ENCODE peak calls at places on chromosomes 16 and 17, in four cellular contexts. J is trophoblast cell, O is thoracic aorta, S is spleen. T is an unnamed sample. For H3K36me3 and H3K4me1, the result is how much of the 10 kb centered on the place peaks cover.

GRCh38 chr17:82084373-82085030 is 13.5 kb downstream of the FASN start:
- DNase-seq in J (no peak), O (no peak), S (no peak), T (no peak)

GRCh38 chr17:57373071-57373470 is 116.7 kb downstream of the MSI2 start:
- DNase-seq in J (no peak), O (no peak), S (no peak), T (no peak)

GRCh38 chr17:68310141-68310540 is 18.8 kb downstream of the ARSG start:
- DNase-seq in J (no peak), O (no peak), S (no peak), T (no peak)

GRCh38 chr17:14775761-14776492 is 475.0 kb downstream of the HS3ST3B1 start:
- DNase-seq in J (no peak), O (no peak), S (no peak), T (no peak)

GRCh38 chr16:7914738-7915137 is 582.1 kb downstream of the RBFOX1 start:
- DNase-seq in J (no peak), O (no peak), S (no peak), T (no peak)

GRCh38 chr17:7173687-7174602 is 5.2 kb downstream of the ASGR1 start:
- DNase-seq in J (peak), O (no peak), S (peak), T (peak)

GRCh38 chr16:68037820-68038597 is 14.9 kb downstream of the DUS2 start:
- DNase-seq in J (no peak), O (no peak), S (peak), T (no peak)

GRCh38 chr17:6555331-6556120 is 829 bp downstream of the PITPNM3 start:
- DNase-seq in J (peak), O (no peak), S (no peak), T (no peak)

GRCh38 chr17:66549731-66550207 is 247.4 kb downstream of the PRKCA start:
- DNase-seq in J (peak), O (no peak), S (no peak), T (no peak)

GRCh38 chr17:14205992-14206461 is 30.6 kb downstream of the CDRT15 start:
- DNase-seq in J (no peak), O (no peak), S (peak), T (peak)

GRCh38 chr17:40722146-40722720 is 18.7 kb upstream of the KRT24 start:
- DNase-seq in J (peak), O (no peak), S (no peak), T (no peak)

GRCh38 chr16:7487896-7488295 is 155.3 kb downstream of the RBFOX1 start:
- DNase-seq in J (no peak), O (no peak), S (no peak), T (no peak)

GRCh38 chr17:49106366-49107210 is 26.0 kb upstream of the B4GALNT2 start:
- DNase-seq in J (peak), O (no peak), S (no peak), T (no peak)

GRCh38 chr17:65191805-65192740 is 54.9 kb downstream of the RGS9 start:
- DNase-seq in J (peak), O (no peak), S (no peak), T (no peak)

GRCh38 chr17:63356275-63356905 is 89.7 kb downstream of the CYB561 start:
- DNase-seq in J (no peak), O (peak), S (no peak), T (no peak)

GRCh38 chr16:66470556-66470955 is 43.5 kb downstream of the BEAN1 start:
- DNase-seq in J (no peak), O (no peak), S (no peak), T (no peak)

GRCh38 chr17:19935169-19935568 is 42.5 kb downstream of the AKAP10 start:
- DNase-seq in J (no peak), O (no peak), S (no peak), T (no peak)
- H3K36me3 ChIP-seq in J (under half), O (under half), S (under half), T (under half)

DNA sequence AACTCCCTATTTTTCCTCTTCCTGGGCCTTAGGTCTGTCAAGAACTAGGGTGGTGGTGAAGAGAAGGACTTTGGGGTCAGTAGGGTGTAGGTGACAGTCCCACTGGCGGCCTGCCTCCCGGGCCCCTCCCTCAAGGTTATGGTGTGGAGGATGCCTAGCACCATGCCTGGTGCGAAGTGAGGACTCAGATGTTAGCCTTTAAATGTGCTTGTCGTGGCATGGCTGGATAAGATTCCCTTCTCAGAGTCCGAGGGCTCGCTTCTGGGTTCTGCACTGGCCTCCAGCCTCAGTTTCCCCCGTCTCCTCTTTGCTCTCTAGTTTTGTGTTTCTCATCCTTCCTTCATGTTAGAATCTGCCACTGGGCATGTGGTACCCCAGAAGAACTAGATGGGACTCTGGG is 32.0 kb downstream of the HAPSTR1 start:
- DNase-seq in J (no peak), O (no peak), S (peak), T (no peak)
- H3K4me1 ChIP-seq in J (under half), O (half or more), S (under half), T (under half)

DNA sequence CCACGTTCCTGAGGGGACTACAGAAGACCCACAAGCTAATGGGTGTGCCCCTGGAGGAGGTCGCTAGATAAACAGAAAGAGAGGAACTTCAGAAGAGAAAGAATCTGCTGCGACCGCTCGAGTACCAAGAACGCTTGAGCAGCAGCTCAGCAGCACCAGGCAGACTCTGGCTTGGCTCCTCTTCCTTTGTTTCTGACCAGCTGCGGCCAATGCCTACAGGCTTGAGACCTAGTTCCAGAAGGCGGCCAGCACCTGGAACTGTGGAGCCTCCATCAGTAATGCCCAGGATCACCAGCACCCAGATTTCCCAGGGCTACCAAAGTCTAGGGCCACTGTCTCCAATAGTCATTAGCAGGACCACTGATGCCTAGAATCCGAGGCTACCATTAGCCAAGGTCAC is 26.0 kb upstream of the GOSR2 start:
- DNase-seq in J (no peak), O (no peak), S (peak), T (no peak)
- H3K36me3 ChIP-seq in J (under half), O (under half), S (under half), T (under half)

GRCh38 chr17:73609688-73610210 is 34.5 kb downstream of the SDK2 start:
- DNase-seq in J (no peak), O (no peak), S (no peak), T (no peak)
- H3K4me1 ChIP-seq in J (under half), O (under half), S (under half), T (under half)

GRCh38 chr16:31080035-31080629 is 5.9 kb downstream of the ZNF646 start:
- DNase-seq in J (no peak), O (no peak), S (peak), T (no peak)
- H3K36me3 ChIP-seq in J (half or more), O (half or more), S (under half), T (under half)

DNA sequence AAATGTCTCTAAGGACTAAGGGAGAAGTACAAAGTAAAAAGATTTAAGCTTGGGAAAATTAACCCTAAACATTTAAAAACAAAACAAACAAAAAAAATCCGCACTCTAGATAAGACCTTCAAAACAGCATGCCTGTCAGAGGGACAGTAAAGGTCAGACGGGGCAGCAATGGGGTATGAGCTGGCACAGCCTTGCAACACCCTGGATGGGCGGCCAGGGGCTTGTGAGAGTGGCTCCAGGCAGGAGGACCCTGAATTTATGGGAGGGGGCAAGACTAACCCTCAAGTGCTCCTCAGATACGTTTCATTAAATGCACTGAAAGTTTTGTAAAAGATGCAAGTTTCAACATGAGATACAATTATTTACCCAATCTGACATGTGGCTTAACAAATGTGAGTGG is 128.6 kb downstream of the ANKRD11 start:
- DNase-seq in J (no peak), O (no peak), S (no peak), T (peak)
- H3K4me1 ChIP-seq in J (under half), O (half or more), S (half or more), T (under half)

GRCh38 chr17:44877121-44877520 is 22.1 kb downstream of the EFTUD2 start:
- DNase-seq in J (no peak), O (no peak), S (no peak), T (no peak)

GRCh38 chr17:44872131-44872768 is 24.6 kb downstream of the HIGD1B start:
- DNase-seq in J (no peak), O (peak), S (no peak), T (no peak)

GRCh38 chr17:44875761-44876160 is 23.5 kb downstream of the EFTUD2 start:
- DNase-seq in J (no peak), O (no peak), S (no peak), T (no peak)

GRCh38 chr17:44867841-44868240 is 20.2 kb downstream of the HIGD1B start:
- DNase-seq in J (no peak), O (no peak), S (no peak), T (no peak)

DNA sequence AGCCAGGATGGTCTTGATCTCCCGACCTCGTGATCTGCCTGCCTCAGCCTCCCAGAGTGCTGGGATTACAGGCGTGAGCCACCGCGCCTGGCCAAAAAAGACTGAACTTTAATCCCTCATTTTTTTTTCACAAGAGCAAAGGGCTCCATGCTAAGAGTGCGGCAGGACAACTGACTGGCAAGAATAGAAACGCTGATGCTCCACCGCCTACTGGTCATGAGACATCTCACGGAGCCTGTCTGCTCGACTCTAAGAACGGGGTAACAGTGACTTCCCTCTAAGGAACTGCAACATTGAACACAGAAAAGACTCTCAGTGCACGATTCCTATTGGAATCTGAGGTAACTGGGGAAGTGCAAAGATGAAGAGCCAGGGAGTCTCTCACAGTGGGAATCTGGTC is 23.9 kb downstream of the HIGD1B start:
- DNase-seq in J (no peak), O (no peak), S (no peak), T (no peak)
- H3K36me3 ChIP-seq in J (under half), O (under half), S (under half), T (under half)

GRCh38 chr17:72394531-72394930 is 273.7 kb downstream of the SOX9 start:
- DNase-seq in J (no peak), O (no peak), S (no peak), T (no peak)

GRCh38 chr17:72396121-72396520 is 275.3 kb downstream of the SOX9 start:
- DNase-seq in J (no peak), O (no peak), S (no peak), T (no peak)

GRCh38 chr17:72392056-72393010 is 271.5 kb downstream of the SOX9 start:
- DNase-seq in J (no peak), O (no peak), S (no peak), T (peak)

GRCh38 chr17:72390675-72391501 is 270.1 kb downstream of the SOX9 start:
- DNase-seq in J (peak), O (no peak), S (no peak), T (no peak)

GRCh38 chr17:72393553-72393952 is 272.7 kb downstream of the SOX9 start:
- DNase-seq in J (no peak), O (no peak), S (no peak), T (no peak)
- H3K4me1 ChIP-seq in J (under half), O (under half), S (under half), T (under half)

DNA sequence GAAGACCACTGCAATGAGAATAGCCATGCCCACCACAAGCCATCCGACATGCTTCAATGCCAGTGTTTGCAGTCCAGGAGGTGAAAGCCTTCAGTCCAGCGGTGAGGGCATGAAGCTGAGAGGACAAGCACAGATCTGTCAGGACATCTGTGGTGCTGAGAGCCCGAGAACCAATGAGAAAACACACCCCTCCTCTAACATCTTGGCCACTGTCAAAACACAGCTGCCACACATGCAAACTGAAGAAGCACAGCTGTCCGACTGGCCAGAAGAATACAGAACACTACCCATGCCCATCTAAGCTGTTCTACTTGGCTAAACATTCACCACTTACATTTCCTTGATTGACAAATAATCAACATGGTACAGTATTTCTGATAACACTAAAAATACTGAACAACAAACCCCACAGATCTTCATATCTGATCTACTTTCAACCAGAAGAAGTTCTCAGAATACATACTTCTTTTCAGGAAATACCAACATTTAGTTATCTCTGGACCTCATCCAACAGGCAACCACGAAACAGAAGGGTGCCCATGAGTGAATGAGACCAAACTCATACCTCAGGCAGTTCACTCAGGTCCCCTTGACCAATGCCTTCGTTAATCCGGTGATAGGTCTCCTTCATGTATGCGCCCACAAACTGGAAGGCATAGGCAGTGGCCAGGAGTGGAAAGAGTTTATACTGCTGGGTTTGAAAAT is 10.2 kb upstream of the FBF1 start:
- DNase-seq in J (no peak), O (no peak), S (no peak), T (no peak)
- H3K36me3 ChIP-seq in J (half or more), O (half or more), S (under half), T (half or more)

DNA sequence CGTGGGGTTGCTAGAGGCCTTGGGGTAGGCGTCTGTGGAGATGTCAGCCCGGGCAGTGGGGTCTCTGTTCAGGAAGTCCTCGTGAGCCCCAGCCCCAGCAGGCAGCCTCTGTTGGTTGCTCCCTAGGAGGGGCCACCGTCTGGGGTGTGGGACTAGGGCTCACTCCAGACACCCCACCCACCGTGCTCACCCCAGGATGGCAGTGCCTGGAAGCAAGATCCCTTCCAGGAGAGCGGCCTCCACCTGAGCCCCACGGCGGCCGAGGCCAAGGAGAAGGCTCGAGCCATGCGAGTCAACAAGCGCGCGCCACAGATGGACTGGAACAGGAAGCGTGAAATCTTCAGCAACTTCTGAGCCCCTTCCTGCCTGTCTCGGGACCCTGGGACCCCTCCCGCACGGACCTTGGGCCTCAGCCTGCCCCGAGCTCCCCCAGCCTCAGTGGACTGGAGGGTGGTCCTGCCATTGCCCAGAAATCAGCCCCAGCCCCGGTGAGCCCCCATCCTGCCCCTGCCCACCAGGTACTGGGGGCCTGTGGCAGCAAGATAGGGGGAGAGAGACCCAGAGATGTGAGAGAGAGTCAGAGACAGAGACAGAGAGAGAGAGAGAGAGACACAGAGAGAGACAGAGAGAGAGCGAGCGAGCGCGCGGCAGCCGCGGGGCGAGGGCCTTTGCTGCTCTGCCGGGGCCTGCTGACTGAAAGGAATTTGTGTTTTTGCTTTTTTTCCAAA is 9.8 kb downstream of the NTHL1 start:
- DNase-seq in J (no peak), O (no peak), S (no peak), T (peak)
- H3K4me1 ChIP-seq in J (under half), O (half or more), S (half or more), T (under half)